ENCODE peak calls at places on chromosomes 2 and 18, in six cellular contexts. J is ELR; G is A172; H is hypothalamus; C is AG20443; Y is CD8-positive, alpha-beta memory T cell. Q is an unnamed sample.

GRCh38 chr2:39488450-39488849 is 51.4 kb upstream of the MAP4K3 start:
- DNase-seq in H (no peak), J (peak), C (no peak), G (peak), Y (no peak), Q (no peak)

GRCh38 chr18:39773656-39774055 is 2181.4 kb upstream of the PIK3C3 start:
- DNase-seq in Y (no peak), J (no peak), G (no peak), H (no peak), C (no peak), Q (no peak)

GRCh38 chr18:45588831-45589558 is 26.3 kb upstream of the SLC14A2 start:
- DNase-seq in J (no peak), H (no peak), G (no peak), Y (no peak), C (peak), Q (peak)

GRCh38 chr2:226911932-226912331 is 76.1 kb downstream of the RHBDD1 start:
- DNase-seq in J (peak), G (peak), C (no peak), H (no peak), Y (no peak), Q (no peak)

GRCh38 chr2:68491582-68491981 is 24.2 kb downstream of the APLF start:
- DNase-seq in G (no peak), J (no peak), Y (no peak), C (no peak), H (no peak), Q (no peak)

GRCh38 chr18:41660654-41661053 is 294.4 kb upstream of the PIK3C3 start:
- DNase-seq in J (peak), C (no peak), H (no peak), Y (no peak), G (peak), Q (no peak)

GRCh38 chr2:56680971-56681631 is 497.3 kb downstream of the CCDC85A start:
- DNase-seq in C (no peak), Y (no peak), J (peak), H (no peak), G (peak), Q (peak)

GRCh38 chr2:190185380-190185779 is 122.9 kb upstream of the MSTN start:
- DNase-seq in H (no peak), C (no peak), J (no peak), Y (no peak), G (no peak), Q (no peak)

GRCh38 chr2:143515318-143515717 is 386.1 kb downstream of the ARHGAP15 start:
- DNase-seq in Y (no peak), J (no peak), H (no peak), C (no peak), G (no peak), Q (no peak)

GRCh38 chr2:200026312-200026711 is 70.9 kb downstream of the MAIP1 start:
- DNase-seq in H (no peak), C (peak), Y (no peak), J (no peak), G (no peak), Q (no peak)

GRCh38 chr2:187499941-187500532 is 52.0 kb upstream of the CALCRL start:
- DNase-seq in C (peak), Y (no peak), H (no peak), J (peak), G (peak), Q (peak)

GRCh38 chr2:178266445-178266844 is 72.1 kb downstream of the OSBPL6 start:
- DNase-seq in J (no peak), G (no peak), H (no peak), C (no peak), Y (no peak), Q (no peak)

GRCh38 chr2:47024046-47024445 is 108.4 kb upstream of the MCFD2 start:
- DNase-seq in J (no peak), Y (no peak), H (no peak), C (no peak), G (no peak), Q (no peak)

GRCh38 chr2:178238144-178238521 is 43.8 kb downstream of the OSBPL6 start:
- DNase-seq in G (peak), H (no peak), Y (no peak), J (peak), C (no peak), Q (no peak)

GRCh38 chr18:64407606-64408005 is 258.7 kb upstream of the LINC00305 start:
- DNase-seq in H (no peak), Y (no peak), C (no peak), J (no peak), G (no peak), Q (no peak)

GRCh38 chr18:62524443-62525200 is 1.8 kb downstream of the ZCCHC2 start:
- DNase-seq in J (peak), G (peak), H (peak), Y (peak), C (peak), Q (peak)

GRCh38 chr2:33047939-33048338 is 101.2 kb downstream of the LTBP1 start:
- DNase-seq in H (no peak), Y (no peak), J (no peak), G (no peak), C (no peak), Q (no peak)

GRCh38 chr2:42568431-42569115 is at the start of gene MTA3:
- DNase-seq in J (peak), G (no peak), H (peak), Y (peak), C (peak), Q (peak)

GRCh38 chr2:38692636-38693318 is 26.9 kb downstream of the GALM start:
- DNase-seq in Y (no peak), H (no peak), G (no peak), J (no peak), C (no peak), Q (no peak)

GRCh38 chr2:208620487-208620978 is 213.9 kb downstream of the PTH2R start:
- DNase-seq in J (no peak), Y (no peak), C (no peak), H (no peak), G (no peak), Q (no peak)

GRCh38 chr2:216006164-216006663 is 7.1 kb downstream of the MREG start:
- DNase-seq in G (peak), C (peak), Y (no peak), J (peak), H (no peak), Q (peak)

GRCh38 chr2:10538224-10538894 is 90.2 kb upstream of the ODC1 start:
- DNase-seq in Y (no peak), G (peak), H (no peak), C (no peak), J (peak), Q (no peak)

GRCh38 chr2:236215761-236216333 is 47.7 kb upstream of the GBX2 start:
- DNase-seq in Y (no peak), J (no peak), C (no peak), H (no peak), G (no peak), Q (no peak)

GRCh38 chr2:105934467-105934866 is 189.8 kb downstream of the NCK2 start:
- DNase-seq in G (no peak), J (no peak), H (no peak), Y (peak), C (no peak), Q (no peak)

GRCh38 chr18:6629635-6630140 is 99.8 kb upstream of the ARHGAP28 start:
- DNase-seq in J (peak), C (peak), Y (no peak), H (no peak), G (peak), Q (no peak)